ENCODE peak calls at places on chromosomes 7 and 10, in seven cellular contexts. W, M, F, V, Z, U and N are unnamed samples.
A peak's percentile ranks its signal among the peaks of the same experiment; 100 is the strongest.

GRCh38 chr7:156906281-156906680 is 13.3 kb upstream of the LMBR1 start:
- DNase-seq in M (no peak), Z (no peak), W (no peak), F (no peak), U (no peak), V (no peak), N (no peak)

GRCh38 chr7:159042084-159042483 is 102.6 kb downstream of the VIPR2 start:
- DNase-seq in U (no peak), W (no peak), F (no peak), V (no peak), M (no peak), Z (no peak), N (no peak)

GRCh38 chr7:1900847-1901246 is 230.8 kb downstream of the ELFN1 start:
- DNase-seq in V (no peak), W (no peak), M (peak; percentile 65), F (no peak), U (no peak), Z (no peak), N (no peak)

GRCh38 chr10:91434041-91434440 is 23.9 kb downstream of the HECTD2 start:
- DNase-seq in F (no peak), Z (peak; percentile 76), V (no peak), M (no peak), U (no peak), W (no peak), N (no peak)

GRCh38 chr7:78284945-78285344 is 486.4 kb downstream of the PHTF2 start:
- DNase-seq in U (no peak), V (no peak), Z (peak; percentile 45), F (no peak), M (no peak), W (no peak), N (no peak)

GRCh38 chr7:157440346-157441022 is 103.7 kb downstream of the DNAJB6 start:
- DNase-seq in M (peak; percentile 35), W (no peak), F (no peak), U (no peak), Z (no peak), V (peak; percentile 10), N (no peak)

GRCh38 chr7:40301486-40302065 is 166.8 kb downstream of the SUGCT start:
- DNase-seq in F (no peak), Z (peak; percentile 84), U (no peak), W (no peak), V (no peak), M (no peak), N (peak; percentile 13)

GRCh38 chr10:129971381-129972144 is 7.5 kb upstream of the EBF3 start:
- DNase-seq in M (peak; percentile 89), V (no peak), F (no peak), U (peak; percentile 90), W (peak; percentile 91), Z (peak; percentile 15), N (peak; percentile 21)

GRCh38 chr7:143015102-143015501 is 11.8 kb downstream of the OR9A2 start:
- DNase-seq in W (no peak), V (peak; percentile 71), U (no peak), F (no peak), M (no peak), Z (no peak), N (no peak)

GRCh38 chr10:72356115-72356514 is 1.4 kb upstream of the DNAJB12 start:
- DNase-seq in F (no peak), V (no peak), U (no peak), W (no peak), Z (no peak), M (peak; percentile 9), N (no peak)

GRCh38 chr10:5424751-5425150 is 12.4 kb downstream of the NET1 start:
- DNase-seq in W (no peak), M (no peak), U (peak; percentile 50), V (no peak), F (no peak), Z (no peak), N (no peak)

GRCh38 chr10:19970707-19971106 is 154.5 kb downstream of the PLXDC2 start:
- DNase-seq in M (no peak), V (no peak), F (no peak), Z (no peak), U (no peak), W (no peak), N (peak; percentile 40)

GRCh38 chr10:61565819-61566560 is 96.7 kb upstream of the CABCOCO1 start:
- DNase-seq in F (no peak), U (no peak), V (no peak), Z (no peak), M (no peak), W (no peak), N (no peak)

GRCh38 chr7:18667466-18667865 is 171.9 kb downstream of the HDAC9 start:
- DNase-seq in U (peak; percentile 96), Z (peak; percentile 76), V (no peak), M (no peak), F (no peak), W (no peak), N (peak; percentile 12)

GRCh38 chr10:52615349-52615748 is 157.2 kb downstream of the MBL2 start:
- DNase-seq in U (no peak), F (no peak), Z (no peak), M (no peak), V (no peak), W (no peak), N (no peak)

GRCh38 chr7:27160546-27161213 is 4.2 kb upstream of the HOXA7 start:
- DNase-seq in M (peak; percentile 96), U (peak; percentile 87), V (peak; percentile 88), F (peak; percentile 83), Z (peak; percentile 55), W (peak; percentile 94), N (peak; percentile 92)

GRCh38 chr7:49020145-49020544 is 95.8 kb downstream of the CDC14C start:
- DNase-seq in W (no peak), F (no peak), U (no peak), M (no peak), V (no peak), Z (no peak), N (no peak)

GRCh38 chr10:69481280-69481679 is 30.0 kb downstream of the TSPAN15 start:
- DNase-seq in F (no peak), W (no peak), M (no peak), V (peak; percentile 52), Z (no peak), U (no peak), N (no peak)

GRCh38 chr10:69484736-69485135 is 33.5 kb downstream of the TSPAN15 start:
- DNase-seq in Z (no peak), U (no peak), V (no peak), F (no peak), W (no peak), M (no peak), N (no peak)

GRCh38 chr10:69482125-69482524 is 30.9 kb downstream of the TSPAN15 start:
- DNase-seq in U (no peak), W (no peak), V (no peak), M (no peak), Z (no peak), F (no peak), N (no peak)

GRCh38 chr10:69486922-69487730 is 35.9 kb downstream of the TSPAN15 start:
- DNase-seq in U (no peak), M (peak; percentile 71), W (no peak), V (no peak), F (no peak), Z (no peak), N (no peak)

DNA sequence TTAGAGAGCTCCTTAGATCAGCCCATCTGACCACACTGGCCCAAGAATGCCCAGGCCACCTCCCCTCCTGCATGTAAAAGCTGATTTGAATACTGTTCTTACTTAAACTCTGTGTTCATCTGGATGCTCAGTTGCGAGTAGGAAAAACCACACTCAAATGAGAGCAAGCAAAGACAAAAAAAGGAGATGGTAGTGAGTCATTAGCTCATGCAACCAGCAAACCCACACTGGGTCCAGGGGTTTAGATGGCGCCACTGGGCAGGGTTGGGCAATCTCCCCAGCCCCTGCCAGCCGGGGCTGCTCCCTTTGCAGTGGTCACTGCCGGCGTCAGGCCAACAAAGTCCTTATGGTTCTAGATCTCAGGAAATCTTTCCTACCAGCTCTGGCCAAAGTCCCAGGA is 32.7 kb downstream of the TSPAN15 start:
- DNase-seq in M (no peak), V (no peak), Z (no peak), F (no peak), W (no peak), U (no peak), N (no peak)
- H3K27ac ChIP-seq in M (no peak overlapping the region), V (no peak overlapping the region), Z (no peak overlapping the region), F (no peak overlapping the region), W (no peak overlapping the region), U (no peak overlapping the region), N (no peak overlapping the region)

GRCh38 chr10:110349826-110350225 is 45.1 kb upstream of the SMNDC1 start:
- DNase-seq in W (no peak), Z (no peak), F (no peak), U (no peak), V (no peak), M (no peak), N (no peak)
- H3K4me1 ChIP-seq in W (no peaks in the 10 kb centered on the region), Z (peaks cover 9% of the 10 kb centered on the region), F (peaks cover 9% of the 10 kb centered on the region), U (peaks cover 15% of the 10 kb centered on the region), V (peaks cover 25% of the 10 kb centered on the region), M (no peaks in the 10 kb centered on the region), N (peaks cover 8% of the 10 kb centered on the region)

GRCh38 chr10:31689233-31689632 is 239.4 kb downstream of the ARHGAP12 start:
- DNase-seq in Z (no peak), V (no peak), F (no peak), W (no peak), M (no peak), U (no peak), N (no peak)
- H3K9me3 ChIP-seq in Z (no peaks in the 10 kb centered on the region), V (peaks cover 4% of the 10 kb centered on the region), F (peaks cover 3% of the 10 kb centered on the region), W (peaks cover 5% of the 10 kb centered on the region), M (peaks cover 1% of the 10 kb centered on the region), U (peaks cover 18% of the 10 kb centered on the region), N (peaks cover 40% of the 10 kb centered on the region)

GRCh38 chr10:8379906-8380832 is 325.7 kb downstream of the GATA3 start:
- DNase-seq in U (no peak), W (no peak), F (no peak), M (no peak), Z (no peak), V (no peak), N (no peak)

GRCh38 chr10:8375137-8375536 is 320.6 kb downstream of the GATA3 start:
- DNase-seq in V (no peak), M (no peak), U (no peak), F (no peak), W (no peak), Z (no peak), N (no peak)

GRCh38 chr10:8380833-8381491 is 326.5 kb downstream of the GATA3 start:
- DNase-seq in W (no peak), U (no peak), F (no peak), V (no peak), M (no peak), Z (no peak), N (no peak)

GRCh38 chr10:8374334-8374733 is 319.8 kb downstream of the GATA3 start:
- DNase-seq in V (no peak), W (no peak), M (no peak), Z (no peak), U (no peak), F (no peak), N (no peak)

GRCh38 chr10:8378198-8378983 is 323.9 kb downstream of the GATA3 start:
- DNase-seq in F (no peak), V (no peak), U (no peak), W (peak; percentile 16), Z (no peak), M (no peak), N (no peak)
- H3K27ac ChIP-seq in F (no peak overlapping the region), V (no peak overlapping the region), U (no peak overlapping the region), W (no peak overlapping the region), Z (no peak overlapping the region), M (no peak overlapping the region), N (no peak overlapping the region)